ENCODE peak calls at places on chromosomes 16 and 17, in seven cellular contexts. R is colonic mucosa, W is breast epithelium, E is prostate gland, Z is lower lobe of right lung, G is pancreas, Q is AG04450. J is an unnamed sample.
A peak's percentile ranks its signal among the peaks of the same experiment; 100 is the strongest.

GRCh38 chr17:9456265-9456664 is 119.4 kb downstream of the STX8 start:
- DNase-seq in Z (no peak), W (no peak), E (no peak), Q (no peak), G (no peak), R (peak; percentile 21), J (no peak)

GRCh38 chr16:86498661-86499493 is 11.4 kb upstream of the FOXF1 start:
- DNase-seq in Z (no peak), G (no peak), E (no peak), W (no peak), Q (no peak), R (no peak), J (peak; percentile 82)

GRCh38 chr17:50613007-50613406 is 21.7 kb upstream of the ABCC3 start:
- DNase-seq in Z (no peak), W (no peak), G (no peak), E (no peak), R (no peak), Q (no peak), J (no peak)

GRCh38 chr17:42804918-42805367 is 6.3 kb downstream of the CNTD1 start:
- DNase-seq in Z (no peak), R (no peak), G (peak; percentile 48), Q (no peak), E (peak; percentile 63), W (no peak), J (peak; percentile 26)

GRCh38 chr17:59754547-59754946 is 47.1 kb downstream of the VMP1 start:
- DNase-seq in E (no peak), W (no peak), G (no peak), R (no peak), Q (peak; percentile 90), Z (no peak), J (no peak)

GRCh38 chr16:1105888-1106620 is 10.0 kb upstream of the C1QTNF8 start:
- DNase-seq in G (peak; percentile 81), Q (peak; percentile 10), R (peak; percentile 58), E (peak; percentile 73), Z (peak; percentile 68), W (peak; percentile 71), J (peak; percentile 62)

GRCh38 chr16:35306915-35307314 is 1847.5 kb downstream of the TP53TG3F start:
- DNase-seq in Z (no peak), E (peak; percentile 39), Q (no peak), G (no peak), R (no peak), W (no peak), J (no peak)

GRCh38 chr17:920190-920589 is 59.4 kb downstream of the NXN start:
- DNase-seq in E (no peak), W (no peak), Q (no peak), G (no peak), R (no peak), Z (no peak), J (no peak)

GRCh38 chr17:76115138-76115754 is 11.7 kb upstream of the EXOC7 start:
- DNase-seq in G (no peak), R (no peak), E (no peak), Q (no peak), Z (no peak), W (no peak), J (no peak)

GRCh38 chr17:58329808-58330543 is 1.4 kb upstream of the TSPOAP1 start:
- DNase-seq in Z (peak; percentile 5), G (no peak), E (no peak), W (no peak), R (no peak), Q (no peak), J (no peak)

GRCh38 chr17:19410875-19411291 is at the start of gene RNF112:
- DNase-seq in G (no peak), W (no peak), Q (no peak), R (no peak), Z (no peak), E (no peak), J (peak; percentile 58)
- TF ChIP-seq CTCF in G (no peak), W (no peak), Q (no peak), R (no peak), Z (no peak), E (no peak), J (no peak)

GRCh38 chr16:85083051-85083639 is 29.1 kb downstream of the CIBAR2 start:
- DNase-seq in E (no peak), Q (no peak), Z (no peak), G (no peak), W (no peak), R (no peak), J (no peak)
- H3K27ac ChIP-seq in E (no peak overlapping the region), Q (no peak overlapping the region), Z (no peak overlapping the region), G (no peak overlapping the region), W (no peak overlapping the region), R (no peak overlapping the region), J (no peak overlapping the region)

GRCh38 chr17:38747385-38748328 is 479 bp downstream of the PCGF2 start:
- DNase-seq in E (peak; percentile 65), R (peak; percentile 71), Q (no peak), Z (peak; percentile 63), G (peak; percentile 45), W (no peak), J (peak; percentile 92)
- TF ChIP-seq CTCF in E (peak; percentile 31), R (no peak), Q (no peak), Z (no peak), G (no peak), W (no peak), J (no peak)

DNA sequence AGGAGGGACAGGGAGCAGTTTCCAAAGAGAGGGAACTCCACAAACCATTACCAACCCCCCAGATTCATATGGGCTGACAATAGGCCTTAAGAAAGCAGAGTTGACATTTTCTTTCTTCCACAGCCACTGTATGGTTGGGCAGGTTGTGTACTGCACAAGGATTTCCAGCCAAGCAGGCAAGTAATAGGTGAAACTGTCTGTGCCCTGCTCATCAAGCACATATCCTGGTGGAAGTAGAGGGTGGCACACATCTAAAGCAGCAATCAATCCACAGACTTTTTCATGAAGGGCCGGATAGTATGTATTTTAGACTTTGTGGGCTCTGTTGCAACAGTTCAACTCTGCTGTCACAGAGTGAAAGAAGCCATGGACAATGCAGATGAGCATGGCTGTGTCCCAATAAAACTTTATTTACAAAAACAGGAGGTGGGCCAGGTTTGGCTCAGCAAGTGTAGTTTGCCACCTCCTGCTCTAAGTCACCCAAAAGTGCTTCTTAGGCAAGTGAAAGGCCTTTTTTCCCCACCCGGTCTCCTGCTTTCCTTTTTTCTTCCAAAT is 63.4 kb downstream of the SNX20 start:
- DNase-seq in Q (no peak), W (no peak), G (no peak), R (no peak), Z (no peak), E (no peak), J (no peak)
- H3K27ac ChIP-seq in Q (no peak overlapping the region), W (no peak overlapping the region), G (no peak overlapping the region), R (no peak overlapping the region), Z (no peak overlapping the region), E (no peak overlapping the region), J (peak overlapping the region; percentile 24)

DNA sequence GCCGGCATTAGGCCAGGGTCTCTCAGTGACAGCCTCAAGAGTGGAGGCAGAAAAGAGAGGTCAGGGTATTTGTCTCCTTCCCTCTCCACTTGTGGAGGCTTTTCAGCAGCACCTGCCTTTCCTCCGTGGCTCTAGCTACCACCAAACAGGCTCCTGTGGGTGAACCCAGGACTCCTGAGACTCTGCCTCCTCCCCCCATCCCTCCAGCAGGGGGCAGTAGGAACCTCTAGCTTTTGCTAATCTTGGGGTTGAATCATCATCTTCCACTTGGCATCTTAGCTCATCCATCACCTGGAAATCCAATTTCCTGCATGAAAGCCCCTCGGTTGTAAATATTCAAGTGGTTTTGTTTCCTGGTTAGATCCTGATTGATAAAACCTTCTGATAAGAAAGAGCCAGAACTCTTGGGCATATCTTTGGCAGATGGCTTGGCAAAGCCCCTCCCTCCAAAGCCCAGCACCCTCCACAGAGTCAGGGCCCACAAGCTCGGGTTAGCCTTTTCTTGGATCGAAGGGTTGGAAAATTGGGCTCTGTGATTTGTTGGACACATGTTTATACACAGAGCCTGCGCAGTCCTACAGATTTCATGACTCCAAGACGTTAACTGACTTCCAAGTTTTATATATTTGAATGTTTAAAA is 322.1 kb downstream of the MAP2K4 start:
- DNase-seq in W (no peak), Z (no peak), R (peak; percentile 60), E (no peak), G (peak; percentile 13), Q (no peak), J (no peak)
- TF ChIP-seq CTCF in W (no peak), Z (peak; percentile 45), R (peak; percentile 34), E (peak; percentile 36), G (no peak), Q (peak; percentile 46), J (no peak)

DNA sequence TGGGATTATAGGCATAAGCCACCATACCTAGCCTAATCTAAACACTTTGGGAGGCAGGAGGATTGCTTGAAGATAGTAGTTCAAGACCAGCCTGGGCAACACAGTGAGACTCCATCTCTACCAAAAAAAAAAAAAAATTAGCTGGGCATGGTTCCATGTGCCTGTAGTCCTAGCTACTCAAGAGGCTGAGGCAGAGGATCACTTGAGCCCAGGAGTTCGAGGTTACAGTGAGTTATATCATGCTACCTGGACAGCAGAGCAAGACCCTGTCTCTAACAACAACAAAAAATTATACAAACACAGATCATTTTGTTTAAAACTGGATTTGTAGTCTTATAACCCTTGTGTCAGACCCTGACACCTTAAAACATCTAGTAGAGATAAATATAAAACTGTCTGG is 7.7 kb upstream of the C16orf54 start:
- DNase-seq in E (no peak), R (no peak), G (no peak), W (no peak), Q (no peak), Z (no peak), J (no peak)
- H3K27ac ChIP-seq in E (no peak overlapping the region), R (no peak overlapping the region), G (no peak overlapping the region), W (no peak overlapping the region), Q (no peak overlapping the region), Z (no peak overlapping the region), J (no peak overlapping the region)

J was measured in upper lobe of left lung.